ENCODE peak calls at places on chromosomes 6 and 20, in nine cellular contexts. N is NCI-H2081; T is iris pigment epithelial cell; K is GF-D8; S is AG04450; W is cardiac fibroblast; L is activated CD4-positive, alpha-beta memory T cell treated with anti-CD3 and anti-CD28 coated beads for 36 hours; Q is RWPE1; H is activated T-cell treated with anti-CD3 and anti-CD28 coated beads, Interleukin-2, amount 50 U/mL, for 72 hours. O is an unnamed sample.

GRCh38 chr20:62772994-62773858 is 23.0 kb upstream of the MRGBP start:
- DNase-seq in N (no peak), T (no peak), K (no peak), S (no peak), W (peak), L (no peak), Q (peak), H (no peak), O (no peak)

GRCh38 chr6:48177786-48178185 is 66.8 kb upstream of the PTCHD4 start:
- DNase-seq in N (no peak), T (no peak), K (no peak), S (no peak), W (no peak), L (no peak), Q (no peak), H (no peak), O (no peak)

GRCh38 chr6:32954983-32955802 is 2.3 kb upstream of the HLA-DMA start:
- DNase-seq in N (peak), T (peak), K (no peak), S (no peak), W (peak), L (peak), Q (no peak), H (peak), O (peak)

GRCh38 chr6:4291453-4292403 is 156.4 kb upstream of the ECI2 start:
- DNase-seq in N (no peak), T (peak), K (no peak), S (no peak), W (peak), L (no peak), Q (no peak), H (no peak), O (peak)

GRCh38 chr6:22141271-22141745 is 155.5 kb downstream of the PRL start:
- DNase-seq in N (peak), T (peak), K (no peak), S (no peak), W (peak), L (no peak), Q (no peak), H (no peak), O (no peak)

GRCh38 chr20:48930878-48931277 is 9.4 kb downstream of the ARFGEF2 start:
- DNase-seq in N (no peak), T (no peak), K (no peak), S (no peak), W (no peak), L (no peak), Q (no peak), H (no peak), O (no peak)

GRCh38 chr20:10498196-10498595 is 63.1 kb downstream of the SLX4IP start:
- DNase-seq in N (no peak), T (no peak), K (peak), S (no peak), W (no peak), L (no peak), Q (no peak), H (no peak), O (no peak)

GRCh38 chr6:149153100-149153499 is 164.4 kb upstream of the TAB2 start:
- DNase-seq in N (no peak), T (no peak), K (no peak), S (no peak), W (no peak), L (no peak), Q (no peak), H (no peak), O (no peak)

GRCh38 chr6:80348263-80348662 is 241.8 kb downstream of the BCKDHB start:
- DNase-seq in N (no peak), T (peak), K (no peak), S (no peak), W (no peak), L (no peak), Q (no peak), H (no peak), O (no peak)

GRCh38 chr6:43921548-43922422 is 151.8 kb downstream of the VEGFA start:
- DNase-seq in N (no peak), T (no peak), K (no peak), S (no peak), W (no peak), L (no peak), Q (no peak), H (no peak), O (no peak)

GRCh38 chr6:80767808-80768207 is 661.3 kb downstream of the BCKDHB start:
- DNase-seq in N (no peak), T (peak), K (no peak), S (peak), W (peak), L (no peak), Q (peak), H (no peak), O (peak)

O was measured in fibroblast of villous mesenchyme.